ENCODE peak calls at places on chromosomes 11 and 22, in seven cellular contexts. P is retina; O is H9; Q is M059J; D is stimulated activated CD4-positive, alpha-beta T cell treated with anti-CD3 and anti-CD28 coated beads, TNF-alpha, amount 100 ng/mL, for 4 hours; N is fibroblast of the conjunctiva; T is thoracic aorta. S is an unnamed sample.

GRCh38 chr22:46777609-46777970 is 15.1 kb downstream of the TBC1D22A start:
- DNase-seq in O (no peak), P (no peak), N (no peak), T (no peak), D (peak; percentile 34), Q (no peak), S (no peak)

GRCh38 chr11:102111011-102111786 is 952 bp downstream of the YAP1 start:
- DNase-seq in Q (peak; percentile 75), N (peak; percentile 71), P (peak; percentile 86), O (peak; percentile 91), T (peak; percentile 30), D (no peak), S (no peak)

GRCh38 chr11:66050581-66051231 is 1.5 kb upstream of the SF3B2 start:
- DNase-seq in N (no peak), P (peak; percentile 19), O (no peak), Q (peak; percentile 23), T (no peak), D (no peak), S (no peak)

GRCh38 chr22:21025266-21025665 is 7.1 kb downstream of the SLC7A4 start:
- DNase-seq in D (no peak), Q (no peak), T (no peak), P (no peak), O (no peak), N (no peak), S (no peak)

GRCh38 chr11:107916671-107917241 is 11.5 kb upstream of the RAB39A start:
- DNase-seq in P (peak; percentile 4), T (no peak), Q (no peak), O (peak; percentile 77), N (no peak), D (no peak), S (peak; percentile 30)

GRCh38 chr11:57164317-57164716 is 17.4 kb upstream of the LRRC55 start:
- DNase-seq in D (no peak), T (no peak), N (no peak), Q (no peak), P (no peak), O (no peak), S (no peak)

GRCh38 chr11:101321222-101321621 is 191.6 kb upstream of the PGR start:
- DNase-seq in D (no peak), P (no peak), Q (peak; percentile 81), T (no peak), N (no peak), O (peak; percentile 44), S (no peak)

GRCh38 chr11:65899356-65900124 is 648 bp downstream of the FOSL1 start:
- DNase-seq in N (no peak), D (peak; percentile 56), Q (peak; percentile 86), O (peak; percentile 67), T (no peak), P (peak; percentile 60), S (no peak)

GRCh38 chr11:61949169-61950034 is 749 bp upstream of the BEST1 start:
- DNase-seq in T (no peak), O (peak; percentile 81), D (no peak), Q (peak; percentile 40), N (peak; percentile 99), P (peak; percentile 86), S (no peak)

GRCh38 chr11:108496643-108497256 is 1.4 kb downstream of the POGLUT3 start:
- DNase-seq in O (no peak), P (peak; percentile 31), T (no peak), N (no peak), Q (peak; percentile 20), D (no peak), S (no peak)

GRCh38 chr11:125585486-125585885 is 7.2 kb upstream of the STT3A start:
- DNase-seq in P (no peak), N (no peak), T (no peak), O (no peak), D (no peak), Q (no peak), S (no peak)

S was measured in CMK.